ENCODE peak calls at places on chromosomes 13 and 19, in six cellular contexts. E is astrocyte of the cerebellum, H is cardiac fibroblast, X is GM10248, M is mucosa of descending colon, P is astrocyte. C is an unnamed sample.

GRCh38 chr13:32212420-32212819 is 102.7 kb downstream of the ZAR1L start:
- DNase-seq in M (no peak), X (no peak), P (peak), E (peak), H (peak), C (peak)

GRCh38 chr13:27461940-27462584 is 11.7 kb upstream of the MTIF3 start:
- DNase-seq in M (no peak), H (no peak), E (no peak), X (no peak), P (no peak), C (no peak)

GRCh38 chr19:33771308-33772101 is 25.2 kb upstream of the KCTD15 start:
- DNase-seq in M (peak), X (peak), E (no peak), H (peak), P (no peak), C (peak)

GRCh38 chr13:38759390-38759789 is 72.5 kb downstream of the FREM2 start:
- DNase-seq in H (no peak), P (no peak), E (no peak), M (no peak), X (no peak), C (no peak)

GRCh38 chr13:19601749-19602725 is 31.4 kb upstream of the MPHOSPH8 start:
- DNase-seq in P (peak), E (no peak), H (peak), M (peak), X (peak), C (peak)

GRCh38 chr19:33950141-33950805 is 153.6 kb downstream of the KCTD15 start:
- DNase-seq in P (no peak), M (no peak), H (no peak), X (no peak), E (no peak), C (peak)

GRCh38 chr13:71621152-71622124 is 245.6 kb downstream of the DACH1 start:
- DNase-seq in M (no peak), E (no peak), X (no peak), H (no peak), P (no peak), C (no peak)

GRCh38 chr19:19860756-19861390 is 4.8 kb upstream of the ZNF253 start:
- DNase-seq in M (peak), P (no peak), E (no peak), X (peak), H (no peak), C (no peak)

GRCh38 chr19:40461669-40462221 is 3.8 kb downstream of the BLVRB start:
- DNase-seq in M (peak), P (no peak), E (no peak), X (no peak), H (no peak), C (no peak)

GRCh38 chr13:74210693-74211393 is 76.6 kb upstream of the KLF12 start:
- DNase-seq in E (peak), X (no peak), P (peak), H (peak), M (no peak), C (peak)

GRCh38 chr13:30872195-30872594 is 33.9 kb upstream of the MEDAG start:
- DNase-seq in H (no peak), P (no peak), M (no peak), E (no peak), X (peak), C (no peak)

GRCh38 chr13:20160346-20161274 is at the start of gene GJA3:
- DNase-seq in P (peak), M (peak), X (peak), E (no peak), H (peak), C (peak)

GRCh38 chr19:10269333-10270179 is 1.4 kb upstream of the ICAM1 start:
- DNase-seq in X (peak), M (peak), P (no peak), E (peak), H (peak), C (peak)

GRCh38 chr13:36758345-36758744 is 60.7 kb upstream of the RFXAP start:
- DNase-seq in X (no peak), H (no peak), E (no peak), M (peak), P (no peak), C (no peak)

GRCh38 chr19:33227242-33227650 is 1.6 kb upstream of the SLC7A10 start:
- DNase-seq in M (no peak), P (peak), X (no peak), E (no peak), H (no peak), C (peak)

GRCh38 chr13:74194856-74195255 is 60.7 kb upstream of the KLF12 start:
- DNase-seq in X (no peak), P (no peak), M (no peak), H (no peak), E (no peak), C (no peak)

GRCh38 chr13:40613192-40613818 is 53.1 kb downstream of the FOXO1 start:
- DNase-seq in E (no peak), X (peak), M (peak), P (no peak), H (no peak), C (no peak)

GRCh38 chr13:71339010-71339409 is 528.0 kb downstream of the DACH1 start:
- DNase-seq in P (no peak), H (no peak), X (no peak), M (no peak), E (no peak), C (no peak)

GRCh38 chr13:63167699-63168337 is 1752.2 kb upstream of the PCDH20 start:
- DNase-seq in X (no peak), M (no peak), E (no peak), H (no peak), P (no peak), C (no peak)

GRCh38 chr13:45341799-45342584 is 1.0 kb upstream of the TPT1 start:
- DNase-seq in M (peak), X (no peak), H (peak), P (no peak), E (no peak), C (peak)

GRCh38 chr13:32951580-32951979 is 64.6 kb upstream of the KL start:
- DNase-seq in P (no peak), E (no peak), H (no peak), X (no peak), M (no peak), C (no peak)

GRCh38 chr13:33787051-33787591 is 30.8 kb upstream of the RFC3 start:
- DNase-seq in P (no peak), X (peak), H (no peak), E (no peak), M (no peak), C (no peak)

GRCh38 chr19:29672933-29673336 is 7.7 kb downstream of the PLEKHF1 start:
- DNase-seq in X (peak), H (no peak), M (peak), E (no peak), P (no peak), C (no peak)

GRCh38 chr13:77533875-77534788 is 1.4 kb upstream of the SCEL start:
- DNase-seq in X (no peak), E (no peak), P (peak), H (no peak), M (no peak), C (no peak)

GRCh38 chr13:32889986-32890565 is 126.1 kb upstream of the KL start:
- DNase-seq in H (peak), E (no peak), M (no peak), P (peak), X (no peak), C (no peak)

GRCh38 chr19:49997709-49998108 is 27.5 kb downstream of the VRK3 start:
- DNase-seq in X (peak), H (peak), E (no peak), P (no peak), M (peak), C (peak)

GRCh38 chr13:106507560-106508274 is 27.7 kb downstream of the EFNB2 start:
- DNase-seq in E (peak), H (peak), P (peak), M (no peak), X (no peak), C (peak)

GRCh38 chr13:21014666-21015170 is 46.7 kb downstream of the LATS2 start:
- DNase-seq in X (no peak), H (peak), M (no peak), P (peak), E (peak), C (peak)

GRCh38 chr13:51520524-51520923 is 63.7 kb upstream of the WDFY2 start:
- DNase-seq in X (no peak), M (no peak), H (peak), P (peak), E (no peak), C (peak)

GRCh38 chr19:46620716-46621115 is 4.2 kb downstream of the PTGIR start:
- DNase-seq in M (no peak), X (no peak), P (peak), H (peak), E (no peak), C (peak)

GRCh38 chr19:46622118-46622446 is 2.8 kb downstream of the PTGIR start:
- DNase-seq in P (no peak), X (no peak), E (no peak), H (no peak), M (no peak), C (no peak)

GRCh38 chr19:46623915-46624502 is 880 bp downstream of the PTGIR start:
- DNase-seq in H (no peak), P (no peak), M (no peak), X (no peak), E (no peak), C (no peak)

GRCh38 chr19:46620267-46620666 is 4.6 kb downstream of the PTGIR start:
- DNase-seq in X (no peak), E (no peak), M (no peak), P (no peak), H (no peak), C (no peak)

GRCh38 chr19:46621191-46622117 is 3.4 kb downstream of the PTGIR start:
- DNase-seq in X (no peak), P (no peak), E (no peak), M (no peak), H (no peak), C (no peak)
- TF ChIP-seq CTCF in X (peak), P (no peak), E (peak), M (no peak), H (no peak), C (peak)

GRCh38 chr19:5534787-5535586 is 32.8 kb downstream of the TINCR start:
- DNase-seq in E (no peak), H (peak), P (no peak), M (no peak), X (no peak), C (no peak)
- TF ChIP-seq CTCF in E (peak), H (peak), P (peak), M (no peak), X (peak), C (peak)

DNA sequence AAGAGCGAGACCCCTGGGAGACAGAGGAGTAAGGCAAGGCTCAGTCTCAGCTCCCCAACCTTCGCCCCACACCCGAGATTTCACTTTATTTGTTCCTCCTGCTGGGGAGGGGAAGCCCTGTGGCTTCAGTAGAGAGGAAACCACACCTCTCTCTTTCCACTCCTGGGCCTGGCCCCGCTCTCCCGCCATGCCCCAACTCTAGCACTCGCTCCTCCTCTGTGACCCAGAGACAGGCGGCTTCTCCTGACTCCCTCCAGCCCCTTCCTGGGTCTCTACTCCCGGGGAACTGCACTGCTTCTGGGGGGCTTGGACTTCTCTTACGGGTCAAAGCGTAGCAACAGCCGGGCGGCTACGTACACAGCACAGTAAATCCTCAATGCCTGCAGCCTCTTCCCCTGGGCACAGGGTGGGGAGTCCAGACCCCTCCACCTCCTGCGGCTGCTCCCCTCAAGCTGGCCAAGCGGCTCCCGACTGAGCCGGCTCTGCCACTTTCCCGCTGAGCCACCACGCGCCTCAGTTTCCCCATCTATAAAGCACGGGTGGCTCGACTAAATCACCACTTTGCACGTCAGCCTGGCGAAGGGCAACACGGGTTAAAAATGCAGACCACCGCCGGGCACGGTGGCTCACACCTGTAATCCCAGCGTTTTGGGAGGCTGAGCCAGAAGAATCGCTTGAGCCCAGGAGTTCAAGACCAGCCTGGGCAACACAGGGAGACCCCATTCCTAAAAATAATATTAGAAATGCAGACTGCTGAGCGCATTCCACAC is 1.4 kb downstream of the RNF126 start:
- DNase-seq in X (peak), P (no peak), M (peak), H (peak), E (no peak), C (no peak)
- TF ChIP-seq CTCF in X (no peak), P (no peak), M (no peak), H (no peak), E (no peak), C (no peak)

GRCh38 chr13:98033277-98034247 is 80.1 kb downstream of the IPO5 start:
- DNase-seq in E (peak), X (no peak), H (peak), P (peak), M (peak), C (peak)
- TF ChIP-seq CTCF in E (peak), X (no peak), H (peak), P (peak), M (no peak), C (peak)

DNA sequence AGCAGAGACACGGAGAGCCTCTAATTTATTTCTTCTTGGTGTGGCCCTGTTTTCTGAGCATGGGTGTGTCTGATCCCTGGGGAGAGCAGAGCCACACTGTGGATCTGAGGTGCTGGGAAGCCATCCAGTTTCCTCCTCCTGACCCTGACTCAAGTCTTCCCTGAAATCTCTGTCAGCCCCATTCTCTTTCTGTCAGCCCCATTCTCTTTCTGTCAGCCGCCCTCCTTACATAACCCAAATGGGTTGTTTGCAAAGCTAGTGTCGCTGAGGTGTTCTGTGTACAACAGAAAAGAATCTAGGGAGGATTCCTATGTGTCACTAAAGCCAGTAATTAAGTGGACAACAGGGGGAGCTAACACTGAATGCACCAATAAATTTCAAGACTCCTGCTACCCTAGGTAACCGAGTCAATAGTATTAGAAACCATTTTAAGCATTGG is 50.2 kb downstream of the LRCH1 start:
- DNase-seq in X (no peak), M (no peak), E (no peak), P (no peak), H (peak), C (peak)
- TF ChIP-seq CTCF in X (peak), M (no peak), E (no peak), P (peak), H (peak), C (peak)

GRCh38 chr13:24744247-24744646 is 19.7 kb upstream of the RNF17 start:
- DNase-seq in X (no peak), P (no peak), E (no peak), M (no peak), H (no peak), C (no peak)

GRCh38 chr13:24742294-24742693 is 21.7 kb upstream of the RNF17 start:
- DNase-seq in X (no peak), P (no peak), M (no peak), H (no peak), E (no peak), C (peak)

GRCh38 chr13:24741791-24742190 is 22.2 kb upstream of the RNF17 start:
- DNase-seq in E (no peak), X (no peak), H (no peak), M (no peak), P (no peak), C (no peak)

GRCh38 chr13:24741016-24741662 is 22.8 kb upstream of the RNF17 start:
- DNase-seq in P (no peak), M (no peak), H (no peak), X (peak), E (no peak), C (no peak)

GRCh38 chr13:24742986-24743385 is 21.0 kb upstream of the RNF17 start:
- DNase-seq in H (no peak), P (no peak), X (no peak), M (no peak), E (no peak), C (no peak)
- TF ChIP-seq CTCF in H (no peak), P (no peak), X (no peak), M (no peak), E (no peak), C (no peak)

DNA sequence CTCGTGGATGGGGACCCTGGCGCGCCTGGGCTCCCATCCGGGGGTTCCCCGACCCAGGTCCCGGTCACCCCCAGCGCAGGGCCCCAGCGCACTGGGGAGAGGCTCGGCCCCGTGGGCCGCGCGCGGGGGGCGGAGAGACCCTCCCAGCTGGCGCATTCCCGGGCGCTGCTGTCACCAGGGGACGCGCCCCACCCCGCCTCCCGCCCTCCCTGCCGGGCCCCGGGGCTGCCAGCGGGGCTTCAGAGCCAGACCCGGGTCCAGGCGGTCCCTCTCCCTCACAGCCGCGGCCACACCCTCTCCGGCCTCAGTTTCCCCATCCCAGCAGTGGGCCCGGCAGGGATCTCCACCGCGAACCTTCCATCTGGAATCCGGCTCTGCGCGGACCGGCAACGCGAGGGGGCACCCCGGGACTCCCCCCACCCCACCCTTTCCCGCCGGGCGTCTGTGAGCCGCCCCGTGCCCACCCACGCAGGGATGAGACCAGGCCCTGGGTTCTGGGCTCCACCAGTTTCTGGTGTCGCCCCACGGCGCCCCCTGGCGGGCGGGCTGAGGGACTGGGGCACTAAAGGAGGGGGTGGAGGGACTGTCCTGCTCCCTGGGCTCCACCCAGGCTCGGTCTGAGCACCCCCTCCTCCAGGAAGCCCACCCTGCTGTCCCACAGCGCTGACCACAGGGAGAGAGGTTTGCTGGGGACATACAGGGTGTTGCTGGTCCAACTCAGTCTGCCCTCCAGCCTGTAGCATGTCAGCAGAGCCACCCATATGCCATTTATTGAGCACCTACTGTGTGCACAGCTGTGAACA is 874 bp upstream of the ADAMTSL5 start:
- DNase-seq in M (peak), X (peak), P (no peak), H (peak), E (no peak), C (peak)
- TF ChIP-seq CTCF in M (peak), X (peak), P (peak), H (peak), E (peak), C (peak)